ENCODE peak calls at places on chromosomes 1 and 21, in four cellular contexts. L is IMR-90, F is astrocyte, Z is keratinocyte. U is an unnamed sample. For H3K9me3, the result is how much of the 10 kb centered on the place peaks cover.

GRCh38 chr1:236622407-236622806 is 18.1 kb upstream of the HEATR1 start:
- DNase-seq in Z (no peak), L (no peak), F (no peak), U (no peak)

GRCh38 chr1:10939654-10940450 is 72.6 kb upstream of the TARDBP start:
- DNase-seq in L (peak), Z (no peak), F (no peak), U (no peak)

GRCh38 chr1:244583358-244583757 is 69.6 kb upstream of the DESI2 start:
- DNase-seq in L (no peak), F (no peak), Z (no peak), U (no peak)

GRCh38 chr1:19444399-19445021 is 40.8 kb downstream of the CAPZB start:
- DNase-seq in L (no peak), F (no peak), Z (no peak), U (no peak)

GRCh38 chr1:37509181-37509580 is 5.4 kb downstream of the MEAF6 start:
- DNase-seq in Z (no peak), F (peak), L (peak), U (no peak)

GRCh38 chr1:87739141-87739540 is 410.5 kb downstream of the LMO4 start:
- DNase-seq in L (no peak), F (no peak), Z (no peak), U (no peak)

GRCh38 chr21:39863111-39863510 is 4.1 kb upstream of the PCP4 start:
- DNase-seq in L (no peak), Z (no peak), F (peak), U (peak)

GRCh38 chr1:166133276-166133841 is 33.4 kb downstream of the FAM78B start:
- DNase-seq in F (no peak), L (no peak), Z (no peak), U (no peak)

GRCh38 chr1:194045416-194045815 is 859.0 kb upstream of the B3GALT2 start:
- DNase-seq in Z (no peak), F (peak), L (peak), U (no peak)

GRCh38 chr21:45640888-45641479 is 2.5 kb upstream of the PCBP3 start:
- DNase-seq in L (peak), F (no peak), Z (no peak), U (no peak)

GRCh38 chr1:32924881-32925344 is 23.7 kb upstream of the TMEM54 start:
- DNase-seq in Z (no peak), F (no peak), L (no peak), U (peak)

GRCh38 chr21:42061866-42062542 is 9.1 kb upstream of the UMODL1 start:
- DNase-seq in L (no peak), Z (no peak), F (no peak), U (no peak)

GRCh38 chr1:157671895-157672294 is 28.7 kb downstream of the FCRL3 start:
- DNase-seq in L (no peak), F (no peak), Z (no peak), U (no peak)

GRCh38 chr1:90837420-90837819 is 120.3 kb upstream of the BARHL2 start:
- DNase-seq in Z (no peak), F (no peak), L (no peak), U (no peak)

GRCh38 chr1:154154534-154155181 is at the start of gene NUP210L:
- DNase-seq in Z (no peak), F (no peak), L (peak), U (peak)

GRCh38 chr21:23837564-23837963 is 1769.7 kb downstream of the MRPL39 start:
- DNase-seq in Z (no peak), L (no peak), F (no peak), U (no peak)

GRCh38 chr1:89198500-89199072 is at the start of gene GBP4:
- DNase-seq in L (peak), Z (no peak), F (no peak), U (peak)

GRCh38 chr1:107862064-107862463 is 102.9 kb downstream of the VAV3 start:
- DNase-seq in F (no peak), L (no peak), Z (no peak), U (no peak)

GRCh38 chr1:156522443-156522970 is 21.9 kb upstream of the MEF2D start:
- DNase-seq in Z (no peak), F (no peak), L (no peak), U (no peak)

GRCh38 chr1:64983110-64983509 is 16.8 kb upstream of the JAK1 start:
- DNase-seq in Z (peak), F (peak), L (peak), U (no peak)

GRCh38 chr1:178397678-178398077 is 99.1 kb downstream of the CLEC20A start:
- DNase-seq in F (no peak), L (peak), Z (peak), U (no peak)

GRCh38 chr1:183792300-183792699 is 12.6 kb upstream of the RGL1 start:
- DNase-seq in F (no peak), L (no peak), Z (no peak), U (no peak)

GRCh38 chr1:15704526-15705183 is 20.5 kb downstream of the PLEKHM2 start:
- DNase-seq in L (no peak), F (no peak), Z (no peak), U (peak)

GRCh38 chr1:151831605-151832004 is at the start of gene RORC:
- DNase-seq in Z (no peak), L (no peak), F (no peak), U (peak)

GRCh38 chr1:151831256-151831591 is 378 bp downstream of the RORC start:
- DNase-seq in Z (no peak), F (no peak), L (no peak), U (no peak)

GRCh38 chr1:151828931-151829330 is 2.7 kb downstream of the RORC start:
- DNase-seq in F (peak), L (peak), Z (no peak), U (no peak)

GRCh38 chr1:151829352-151830046 is 2.1 kb downstream of the RORC start:
- DNase-seq in Z (no peak), F (no peak), L (no peak), U (no peak)

DNA sequence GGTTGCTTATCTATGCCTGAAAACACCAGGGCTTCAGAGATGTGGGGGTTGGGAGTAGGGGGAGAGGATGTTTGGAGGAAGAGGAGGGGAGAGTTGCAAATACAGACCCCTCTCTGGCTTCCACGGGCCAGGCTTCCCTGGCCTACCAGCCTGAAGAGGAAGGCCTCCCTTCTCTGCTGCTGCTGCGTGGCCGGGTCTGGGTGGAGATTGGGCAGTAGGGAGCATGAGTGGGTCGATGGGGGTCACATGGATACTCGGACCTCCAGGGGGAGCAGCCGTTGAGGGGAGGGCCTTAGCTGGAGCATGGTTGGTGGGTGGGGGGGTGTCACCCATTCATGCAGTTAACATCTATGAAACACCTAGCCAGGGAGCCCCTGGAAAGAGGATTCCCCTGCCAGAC is 1.5 kb downstream of the RORC start:
- DNase-seq in L (no peak), F (no peak), Z (no peak), U (no peak)
- H3K4me3 ChIP-seq in L (no peak), F (no peak), Z (no peak), U (no peak)

DNA sequence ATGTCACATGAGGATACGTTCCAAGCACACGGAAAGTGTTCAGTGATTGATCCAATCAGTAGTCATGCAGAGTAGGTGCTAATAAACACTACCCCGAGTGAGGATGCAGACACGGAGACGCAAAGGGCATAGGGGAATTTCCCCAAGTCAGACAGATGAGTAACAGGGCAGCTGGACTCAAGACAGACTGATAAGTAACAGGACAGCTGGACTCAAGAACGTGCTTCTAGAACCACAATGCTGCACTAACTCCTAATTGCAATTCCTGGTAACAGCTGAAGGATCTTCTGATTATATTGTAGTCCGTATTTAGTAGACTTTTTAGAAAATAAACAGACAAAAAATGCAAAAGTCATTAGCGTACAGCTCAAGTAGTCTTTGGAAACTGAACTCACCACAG is 1.9 kb upstream of the OR2T10 start:
- DNase-seq in L (no peak), F (no peak), Z (no peak), U (no peak)
- H3K9me3 ChIP-seq in L (under half), F (under half), Z (under half), U (under half)

GRCh38 chr1:118944546-118944945 is 43.6 kb downstream of the TBX15 start:
- DNase-seq in L (no peak), F (no peak), Z (no peak), U (no peak)

GRCh38 chr1:118944133-118944532 is 44.0 kb downstream of the TBX15 start:
- DNase-seq in F (no peak), L (no peak), Z (no peak), U (no peak)

GRCh38 chr1:118947003-118947765 is 41.0 kb downstream of the TBX15 start:
- DNase-seq in Z (no peak), F (no peak), L (no peak), U (no peak)

GRCh38 chr1:118947790-118948189 is 40.4 kb downstream of the TBX15 start:
- DNase-seq in F (peak), L (peak), Z (no peak), U (no peak)

GRCh38 chr1:118945460-118945859 is 42.7 kb downstream of the TBX15 start:
- DNase-seq in Z (no peak), L (no peak), F (no peak), U (no peak)
- TF ChIP-seq CTCF in Z (no peak), L (no peak), F (no peak), U (no peak)

GRCh38 chr1:93829061-93829460 is 49.9 kb downstream of the DNTTIP2 start:
- DNase-seq in L (no peak), F (no peak), Z (no peak), U (no peak)
- H3K4me3 ChIP-seq in L (no peak), F (no peak), Z (no peak), U (no peak)

GRCh38 chr1:5765465-5765864 is 226.8 kb downstream of the NPHP4 start:
- DNase-seq in L (no peak), F (no peak), Z (no peak), U (no peak)

GRCh38 chr1:5764959-5765358 is 227.3 kb downstream of the NPHP4 start:
- DNase-seq in L (no peak), F (no peak), Z (no peak), U (no peak)

GRCh38 chr1:5765997-5766913 is 226.0 kb downstream of the NPHP4 start:
- DNase-seq in L (no peak), F (no peak), Z (no peak), U (no peak)

GRCh38 chr1:5763971-5764370 is 228.3 kb downstream of the NPHP4 start:
- DNase-seq in L (no peak), Z (no peak), F (no peak), U (no peak)

GRCh38 chr1:5764464-5764863 is 227.8 kb downstream of the NPHP4 start:
- DNase-seq in L (no peak), Z (no peak), F (no peak), U (no peak)
- H3K9me3 ChIP-seq in L (under half), Z (under half), F (under half), U (under half)

DNA sequence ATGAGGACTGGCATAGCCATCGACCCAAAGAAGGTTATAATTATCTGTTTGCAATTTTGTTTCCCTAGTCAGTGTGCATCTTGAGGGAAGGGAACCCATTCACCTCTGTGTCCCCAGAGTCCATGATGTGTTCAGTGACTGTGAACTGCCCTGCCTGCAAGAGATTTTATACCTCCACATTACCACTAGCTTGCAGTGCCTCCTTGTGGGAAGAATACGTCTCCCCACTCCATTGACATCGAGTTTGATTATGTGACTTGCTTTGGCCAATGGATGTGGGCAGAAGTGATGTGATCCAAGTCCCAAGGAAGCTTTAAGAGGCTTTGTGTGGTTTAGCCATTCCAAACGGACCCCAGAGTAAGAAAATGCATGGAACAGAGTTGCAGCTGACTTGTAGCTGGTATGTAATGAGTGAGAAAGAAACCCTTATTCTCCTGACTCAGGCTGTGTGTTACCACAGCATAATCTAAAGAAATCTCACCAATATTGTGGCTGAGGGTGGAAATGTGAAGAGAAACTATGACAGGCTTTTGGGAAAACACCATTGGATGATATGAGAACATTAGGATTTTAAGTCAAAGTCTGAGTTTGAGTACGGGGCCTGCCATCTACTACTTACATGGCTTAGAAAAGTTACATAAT is 47.8 kb upstream of the NRDC start:
- DNase-seq in F (peak), L (peak), Z (peak), U (no peak)
- TF ChIP-seq CTCF in F (peak), L (peak), Z (peak), U (no peak)

GRCh38 chr1:42737986-42738677 is 1.9 kb downstream of the CLDN19 start:
- DNase-seq in L (no peak), Z (no peak), F (no peak), U (no peak)

GRCh38 chr1:42736571-42737200 is 3.4 kb downstream of the CLDN19 start:
- DNase-seq in Z (no peak), F (no peak), L (no peak), U (no peak)

GRCh38 chr1:42737257-42737656 is 2.8 kb downstream of the CLDN19 start:
- DNase-seq in L (no peak), F (no peak), Z (no peak), U (peak)

GRCh38 chr1:42739753-42740700 is at the start of gene CLDN19:
- DNase-seq in Z (no peak), L (no peak), F (no peak), U (no peak)

DNA sequence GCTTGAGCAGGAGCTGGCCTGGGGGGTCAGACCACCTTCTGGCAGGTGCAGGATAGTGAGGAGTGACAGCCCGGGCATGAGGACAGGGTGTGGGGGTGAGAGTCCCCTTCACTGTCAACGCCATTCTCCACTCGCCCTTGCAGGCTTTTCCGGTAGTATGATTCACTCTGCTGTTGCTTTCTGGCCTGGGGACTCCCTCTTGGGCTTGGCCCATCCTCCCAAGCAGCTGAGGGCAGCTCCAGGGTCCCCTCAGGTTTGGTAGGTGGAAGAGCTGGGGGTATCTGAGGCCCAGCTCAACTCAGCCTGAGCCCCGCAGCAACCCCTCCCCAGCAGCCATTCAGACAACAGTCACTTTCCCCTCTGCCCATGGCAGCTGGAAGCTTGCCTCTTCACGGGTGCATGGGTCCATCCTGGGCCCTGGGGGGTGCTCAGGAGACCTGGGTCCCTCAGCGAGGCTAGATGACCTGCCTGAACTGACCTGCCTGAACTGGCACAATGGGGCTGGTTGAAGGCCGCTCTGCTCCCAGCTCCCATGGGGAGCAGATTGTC is 1.3 kb downstream of the CLDN19 start:
- DNase-seq in F (no peak), Z (no peak), L (no peak), U (no peak)
- H3K4me3 ChIP-seq in F (no peak), Z (no peak), L (no peak), U (no peak)

GRCh38 chr1:172613294-172613693 is 45.6 kb upstream of the FASLG start:
- DNase-seq in L (peak), Z (no peak), F (no peak), U (no peak)

GRCh38 chr1:172612478-172612877 is 46.4 kb upstream of the FASLG start:
- DNase-seq in L (no peak), F (no peak), Z (no peak), U (no peak)

DNA sequence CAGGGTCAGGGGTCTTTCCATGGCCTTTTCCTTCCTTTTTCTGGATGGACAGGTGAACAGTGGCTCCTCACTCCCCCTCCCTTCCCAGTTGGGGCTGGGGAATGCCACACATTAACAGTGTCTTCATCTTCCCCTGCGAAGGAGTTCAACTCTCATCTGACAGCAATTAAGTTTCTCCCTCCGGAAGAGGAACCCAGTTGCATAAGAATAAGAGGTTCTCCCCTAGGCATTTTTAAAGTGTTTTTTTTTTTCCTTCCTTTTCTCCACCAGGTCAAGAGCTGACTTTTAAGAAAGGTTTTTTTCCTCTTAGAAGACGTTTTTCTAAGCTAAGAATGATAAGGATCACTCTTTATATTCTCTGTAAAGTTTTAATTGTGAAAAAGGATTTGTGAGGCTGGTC is 42.3 kb upstream of the FASLG start:
- DNase-seq in Z (no peak), F (no peak), L (no peak), U (no peak)
- H3K9me3 ChIP-seq in Z (under half), F (under half), L (under half), U (under half)

GRCh38 chr1:181910905-181911304 is 150.6 kb downstream of the ZNF648 start:
- DNase-seq in L (no peak), F (no peak), Z (no peak), U (no peak)
- TF ChIP-seq CTCF in L (no peak), F (no peak), Z (peak), U (no peak)

U was measured in left lung.